ENCODE peak calls at places on chromosome 9, in eight cellular contexts. One of them, this sample, is unnamed.

GRCh38 chr9:92029553-92029952 is 79.5 kb upstream of the ROR2 start:
- DNase-seq in stimulated activated CD4-positive, alpha-beta T cell treated with anti-CD3 and anti-CD28 coated beads, TNF-alpha, amount 100 ng/mL, for 24 hours: no peak
- DNase-seq in SHP77: no peak
- DNase-seq in astrocyte of the cerebellum: no peak
- DNase-seq in fibroblast of pulmonary artery: no peak
- DNase-seq in glutamatergic neuron: no peak
- DNase-seq in GM23248: peak; percentile 28
- DNase-seq in Panc1: no peak
- DNase-seq in this sample: no peak

GRCh38 chr9:91060520-91061343 is 259.1 kb downstream of the SYK start:
- DNase-seq in stimulated activated CD4-positive, alpha-beta T cell treated with anti-CD3 and anti-CD28 coated beads, TNF-alpha, amount 100 ng/mL, for 24 hours: no peak
- DNase-seq in Panc1: peak; percentile 78
- DNase-seq in glutamatergic neuron: no peak
- DNase-seq in SHP77: no peak
- DNase-seq in astrocyte of the cerebellum: peak; percentile 99
- DNase-seq in GM23248: peak; percentile 97
- DNase-seq in fibroblast of pulmonary artery: peak; percentile 99
- DNase-seq in this sample: peak; percentile 87

GRCh38 chr9:113673726-113674125 is 202.4 kb upstream of the ZNF618 start:
- DNase-seq in Panc1: no peak
- DNase-seq in fibroblast of pulmonary artery: peak; percentile 38
- DNase-seq in glutamatergic neuron: peak; percentile 43
- DNase-seq in astrocyte of the cerebellum: no peak
- DNase-seq in stimulated activated CD4-positive, alpha-beta T cell treated with anti-CD3 and anti-CD28 coated beads, TNF-alpha, amount 100 ng/mL, for 24 hours: no peak
- DNase-seq in GM23248: peak; percentile 48
- DNase-seq in SHP77: no peak
- DNase-seq in this sample: no peak

GRCh38 chr9:89496645-89497044 is 1.3 kb downstream of the SEMA4D start:
- DNase-seq in fibroblast of pulmonary artery: no peak
- DNase-seq in stimulated activated CD4-positive, alpha-beta T cell treated with anti-CD3 and anti-CD28 coated beads, TNF-alpha, amount 100 ng/mL, for 24 hours: no peak
- DNase-seq in Panc1: no peak
- DNase-seq in SHP77: no peak
- DNase-seq in glutamatergic neuron: no peak
- DNase-seq in astrocyte of the cerebellum: no peak
- DNase-seq in GM23248: no peak
- DNase-seq in this sample: no peak

GRCh38 chr9:121440265-121440664 is 59.4 kb downstream of the GGTA1 start:
- DNase-seq in fibroblast of pulmonary artery: peak; percentile 48
- DNase-seq in SHP77: peak; percentile 4
- DNase-seq in astrocyte of the cerebellum: no peak
- DNase-seq in Panc1: no peak
- DNase-seq in GM23248: peak; percentile 26
- DNase-seq in glutamatergic neuron: no peak
- DNase-seq in stimulated activated CD4-positive, alpha-beta T cell treated with anti-CD3 and anti-CD28 coated beads, TNF-alpha, amount 100 ng/mL, for 24 hours: no peak
- DNase-seq in this sample: no peak

GRCh38 chr9:121427899-121428298 is 57.8 kb upstream of the STOM start:
- DNase-seq in stimulated activated CD4-positive, alpha-beta T cell treated with anti-CD3 and anti-CD28 coated beads, TNF-alpha, amount 100 ng/mL, for 24 hours: no peak
- DNase-seq in fibroblast of pulmonary artery: no peak
- DNase-seq in astrocyte of the cerebellum: no peak
- DNase-seq in SHP77: no peak
- DNase-seq in Panc1: no peak
- DNase-seq in GM23248: no peak
- DNase-seq in glutamatergic neuron: no peak
- DNase-seq in this sample: no peak

GRCh38 chr9:133844876-133845658 is 106.9 kb upstream of the SARDH start:
- DNase-seq in stimulated activated CD4-positive, alpha-beta T cell treated with anti-CD3 and anti-CD28 coated beads, TNF-alpha, amount 100 ng/mL, for 24 hours: no peak
- DNase-seq in SHP77: peak; percentile 82
- DNase-seq in astrocyte of the cerebellum: no peak
- DNase-seq in GM23248: no peak
- DNase-seq in glutamatergic neuron: no peak
- DNase-seq in fibroblast of pulmonary artery: peak; percentile 82
- DNase-seq in Panc1: no peak
- DNase-seq in this sample: no peak

GRCh38 chr9:89850633-89851325 is 246.0 kb downstream of the GADD45G start:
- DNase-seq in SHP77: peak; percentile 76
- DNase-seq in astrocyte of the cerebellum: peak; percentile 9
- DNase-seq in fibroblast of pulmonary artery: peak; percentile 4
- DNase-seq in GM23248: peak; percentile 91
- DNase-seq in stimulated activated CD4-positive, alpha-beta T cell treated with anti-CD3 and anti-CD28 coated beads, TNF-alpha, amount 100 ng/mL, for 24 hours: no peak
- DNase-seq in Panc1: no peak
- DNase-seq in glutamatergic neuron: no peak
- DNase-seq in this sample: no peak

GRCh38 chr9:70085241-70085640 is 41.6 kb downstream of the MAMDC2 start:
- DNase-seq in fibroblast of pulmonary artery: peak; percentile 75
- DNase-seq in glutamatergic neuron: no peak
- DNase-seq in GM23248: peak; percentile 44
- DNase-seq in Panc1: no peak
- DNase-seq in SHP77: no peak
- DNase-seq in astrocyte of the cerebellum: peak; percentile 47
- DNase-seq in stimulated activated CD4-positive, alpha-beta T cell treated with anti-CD3 and anti-CD28 coated beads, TNF-alpha, amount 100 ng/mL, for 24 hours: no peak
- DNase-seq in this sample: no peak

GRCh38 chr9:18935521-18935920 is 97.5 kb downstream of the SAXO1 start:
- DNase-seq in stimulated activated CD4-positive, alpha-beta T cell treated with anti-CD3 and anti-CD28 coated beads, TNF-alpha, amount 100 ng/mL, for 24 hours: no peak
- DNase-seq in Panc1: no peak
- DNase-seq in astrocyte of the cerebellum: no peak
- DNase-seq in fibroblast of pulmonary artery: no peak
- DNase-seq in SHP77: no peak
- DNase-seq in GM23248: peak; percentile 32
- DNase-seq in glutamatergic neuron: no peak
- DNase-seq in this sample: no peak

GRCh38 chr9:113160571-113160970 is 9.8 kb downstream of the SLC31A2 start:
- DNase-seq in stimulated activated CD4-positive, alpha-beta T cell treated with anti-CD3 and anti-CD28 coated beads, TNF-alpha, amount 100 ng/mL, for 24 hours: no peak
- DNase-seq in GM23248: no peak
- DNase-seq in Panc1: no peak
- DNase-seq in SHP77: no peak
- DNase-seq in astrocyte of the cerebellum: no peak
- DNase-seq in fibroblast of pulmonary artery: no peak
- DNase-seq in glutamatergic neuron: no peak
- DNase-seq in this sample: no peak

GRCh38 chr9:89677696-89678393 is 73.0 kb downstream of the GADD45G start:
- DNase-seq in astrocyte of the cerebellum: no peak
- DNase-seq in Panc1: no peak
- DNase-seq in SHP77: peak; percentile 71
- DNase-seq in fibroblast of pulmonary artery: peak; percentile 16
- DNase-seq in GM23248: no peak
- DNase-seq in stimulated activated CD4-positive, alpha-beta T cell treated with anti-CD3 and anti-CD28 coated beads, TNF-alpha, amount 100 ng/mL, for 24 hours: no peak
- DNase-seq in glutamatergic neuron: no peak
- DNase-seq in this sample: no peak

GRCh38 chr9:90142580-90142979 is 500.0 kb downstream of the DIRAS2 start:
- DNase-seq in astrocyte of the cerebellum: peak; percentile 6
- DNase-seq in fibroblast of pulmonary artery: peak; percentile 53
- DNase-seq in glutamatergic neuron: peak; percentile 53
- DNase-seq in GM23248: peak; percentile 59
- DNase-seq in Panc1: no peak
- DNase-seq in stimulated activated CD4-positive, alpha-beta T cell treated with anti-CD3 and anti-CD28 coated beads, TNF-alpha, amount 100 ng/mL, for 24 hours: peak; percentile 31
- DNase-seq in SHP77: peak; percentile 83
- DNase-seq in this sample: peak; percentile 26

GRCh38 chr9:35748239-35748857 is 680 bp downstream of the GBA2 start:
- DNase-seq in astrocyte of the cerebellum: no peak
- DNase-seq in GM23248: peak; percentile 49
- DNase-seq in stimulated activated CD4-positive, alpha-beta T cell treated with anti-CD3 and anti-CD28 coated beads, TNF-alpha, amount 100 ng/mL, for 24 hours: no peak
- DNase-seq in SHP77: no peak
- DNase-seq in Panc1: no peak
- DNase-seq in glutamatergic neuron: no peak
- DNase-seq in fibroblast of pulmonary artery: no peak
- DNase-seq in this sample: no peak

GRCh38 chr9:13383216-13383615 is 103.7 kb upstream of the MPDZ start:
- DNase-seq in stimulated activated CD4-positive, alpha-beta T cell treated with anti-CD3 and anti-CD28 coated beads, TNF-alpha, amount 100 ng/mL, for 24 hours: no peak
- DNase-seq in glutamatergic neuron: no peak
- DNase-seq in SHP77: no peak
- DNase-seq in astrocyte of the cerebellum: no peak
- DNase-seq in fibroblast of pulmonary artery: no peak
- DNase-seq in GM23248: no peak
- DNase-seq in Panc1: no peak
- DNase-seq in this sample: no peak

GRCh38 chr9:463455-464125 is 248.9 kb downstream of the DOCK8 start:
- DNase-seq in fibroblast of pulmonary artery: no peak
- DNase-seq in stimulated activated CD4-positive, alpha-beta T cell treated with anti-CD3 and anti-CD28 coated beads, TNF-alpha, amount 100 ng/mL, for 24 hours: no peak
- DNase-seq in glutamatergic neuron: no peak
- DNase-seq in SHP77: no peak
- DNase-seq in GM23248: no peak
- DNase-seq in Panc1: no peak
- DNase-seq in astrocyte of the cerebellum: no peak
- DNase-seq in this sample: peak; percentile 98

GRCh38 chr9:33919276-33919897 is 102.4 kb downstream of the UBE2R2 start:
- DNase-seq in fibroblast of pulmonary artery: no peak
- DNase-seq in glutamatergic neuron: no peak
- DNase-seq in astrocyte of the cerebellum: no peak
- DNase-seq in SHP77: no peak
- DNase-seq in Panc1: no peak
- DNase-seq in stimulated activated CD4-positive, alpha-beta T cell treated with anti-CD3 and anti-CD28 coated beads, TNF-alpha, amount 100 ng/mL, for 24 hours: no peak
- DNase-seq in GM23248: no peak
- DNase-seq in this sample: no peak

GRCh38 chr9:89519393-89519805 is 21.5 kb upstream of the SEMA4D start:
- DNase-seq in GM23248: peak; percentile 21
- DNase-seq in SHP77: no peak
- DNase-seq in fibroblast of pulmonary artery: peak; percentile 35
- DNase-seq in stimulated activated CD4-positive, alpha-beta T cell treated with anti-CD3 and anti-CD28 coated beads, TNF-alpha, amount 100 ng/mL, for 24 hours: no peak
- DNase-seq in Panc1: no peak
- DNase-seq in glutamatergic neuron: no peak
- DNase-seq in astrocyte of the cerebellum: no peak
- DNase-seq in this sample: peak; percentile 29

GRCh38 chr9:6829027-6829426 is 71.3 kb downstream of the KDM4C start:
- DNase-seq in GM23248: peak; percentile 45
- DNase-seq in SHP77: no peak
- DNase-seq in Panc1: no peak
- DNase-seq in fibroblast of pulmonary artery: peak; percentile 13
- DNase-seq in stimulated activated CD4-positive, alpha-beta T cell treated with anti-CD3 and anti-CD28 coated beads, TNF-alpha, amount 100 ng/mL, for 24 hours: no peak
- DNase-seq in astrocyte of the cerebellum: no peak
- DNase-seq in glutamatergic neuron: no peak
- DNase-seq in this sample: no peak

GRCh38 chr9:100466171-100466827 is 6.7 kb upstream of the TMEFF1 start:
- DNase-seq in SHP77: no peak
- DNase-seq in Panc1: no peak
- DNase-seq in fibroblast of pulmonary artery: no peak
- DNase-seq in stimulated activated CD4-positive, alpha-beta T cell treated with anti-CD3 and anti-CD28 coated beads, TNF-alpha, amount 100 ng/mL, for 24 hours: no peak
- DNase-seq in GM23248: no peak
- DNase-seq in astrocyte of the cerebellum: no peak
- DNase-seq in glutamatergic neuron: no peak
- DNase-seq in this sample: no peak

GRCh38 chr9:100600511-100601079 is 22.7 kb downstream of the CAVIN4 start:
- DNase-seq in fibroblast of pulmonary artery: no peak
- DNase-seq in glutamatergic neuron: no peak
- DNase-seq in GM23248: no peak
- DNase-seq in stimulated activated CD4-positive, alpha-beta T cell treated with anti-CD3 and anti-CD28 coated beads, TNF-alpha, amount 100 ng/mL, for 24 hours: no peak
- DNase-seq in Panc1: no peak
- DNase-seq in SHP77: no peak
- DNase-seq in astrocyte of the cerebellum: no peak
- DNase-seq in this sample: no peak

GRCh38 chr9:3118081-3118480 is 274.2 kb upstream of the PUM3 start:
- DNase-seq in Panc1: no peak
- DNase-seq in astrocyte of the cerebellum: no peak
- DNase-seq in stimulated activated CD4-positive, alpha-beta T cell treated with anti-CD3 and anti-CD28 coated beads, TNF-alpha, amount 100 ng/mL, for 24 hours: no peak
- DNase-seq in GM23248: no peak
- DNase-seq in fibroblast of pulmonary artery: no peak
- DNase-seq in SHP77: no peak
- DNase-seq in glutamatergic neuron: no peak
- DNase-seq in this sample: no peak

GRCh38 chr9:108634164-108634563 is 221.6 kb downstream of the ACTL7B start:
- DNase-seq in astrocyte of the cerebellum: no peak
- DNase-seq in fibroblast of pulmonary artery: peak; percentile 18
- DNase-seq in SHP77: no peak
- DNase-seq in GM23248: peak; percentile 83
- DNase-seq in stimulated activated CD4-positive, alpha-beta T cell treated with anti-CD3 and anti-CD28 coated beads, TNF-alpha, amount 100 ng/mL, for 24 hours: no peak
- DNase-seq in Panc1: no peak
- DNase-seq in glutamatergic neuron: no peak
- DNase-seq in this sample: peak; percentile 19

GRCh38 chr9:72828281-72828731 is 124.5 kb downstream of the ALDH1A1 start:
- DNase-seq in GM23248: peak; percentile 11
- DNase-seq in stimulated activated CD4-positive, alpha-beta T cell treated with anti-CD3 and anti-CD28 coated beads, TNF-alpha, amount 100 ng/mL, for 24 hours: no peak
- DNase-seq in Panc1: no peak
- DNase-seq in astrocyte of the cerebellum: peak; percentile 5
- DNase-seq in fibroblast of pulmonary artery: no peak
- DNase-seq in glutamatergic neuron: no peak
- DNase-seq in SHP77: no peak
- DNase-seq in this sample: peak; percentile 77

GRCh38 chr9:130426883-130427282 is 17.9 kb upstream of the ASS1 start:
- DNase-seq in astrocyte of the cerebellum: peak; percentile 32
- DNase-seq in Panc1: no peak
- DNase-seq in fibroblast of pulmonary artery: peak; percentile 43
- DNase-seq in SHP77: no peak
- DNase-seq in GM23248: peak; percentile 94
- DNase-seq in stimulated activated CD4-positive, alpha-beta T cell treated with anti-CD3 and anti-CD28 coated beads, TNF-alpha, amount 100 ng/mL, for 24 hours: no peak
- DNase-seq in glutamatergic neuron: peak; percentile 75
- DNase-seq in this sample: no peak

GRCh38 chr9:131656356-131657030 is 83.4 kb downstream of the RAPGEF1 start:
- DNase-seq in fibroblast of pulmonary artery: no peak
- DNase-seq in GM23248: no peak
- DNase-seq in astrocyte of the cerebellum: no peak
- DNase-seq in stimulated activated CD4-positive, alpha-beta T cell treated with anti-CD3 and anti-CD28 coated beads, TNF-alpha, amount 100 ng/mL, for 24 hours: peak; percentile 42
- DNase-seq in SHP77: no peak
- DNase-seq in glutamatergic neuron: no peak
- DNase-seq in Panc1: no peak
- DNase-seq in this sample: no peak

GRCh38 chr9:107684224-107684623 is 194.7 kb upstream of the KLF4 start:
- DNase-seq in GM23248: peak; percentile 67
- DNase-seq in fibroblast of pulmonary artery: peak; percentile 43
- DNase-seq in SHP77: no peak
- DNase-seq in glutamatergic neuron: no peak
- DNase-seq in stimulated activated CD4-positive, alpha-beta T cell treated with anti-CD3 and anti-CD28 coated beads, TNF-alpha, amount 100 ng/mL, for 24 hours: no peak
- DNase-seq in astrocyte of the cerebellum: no peak
- DNase-seq in Panc1: no peak
- DNase-seq in this sample: no peak

GRCh38 chr9:94922098-94922607 is 195.7 kb downstream of the AOPEP start:
- DNase-seq in stimulated activated CD4-positive, alpha-beta T cell treated with anti-CD3 and anti-CD28 coated beads, TNF-alpha, amount 100 ng/mL, for 24 hours: no peak
- DNase-seq in Panc1: no peak
- DNase-seq in GM23248: peak; percentile 95
- DNase-seq in fibroblast of pulmonary artery: peak; percentile 96
- DNase-seq in astrocyte of the cerebellum: peak; percentile 94
- DNase-seq in glutamatergic neuron: no peak
- DNase-seq in SHP77: no peak
- DNase-seq in this sample: peak; percentile 76

GRCh38 chr9:69981686-69982450 is 61.8 kb upstream of the MAMDC2 start:
- DNase-seq in astrocyte of the cerebellum: no peak
- DNase-seq in glutamatergic neuron: no peak
- DNase-seq in SHP77: no peak
- DNase-seq in Panc1: no peak
- DNase-seq in fibroblast of pulmonary artery: peak; percentile 71
- DNase-seq in GM23248: peak; percentile 52
- DNase-seq in stimulated activated CD4-positive, alpha-beta T cell treated with anti-CD3 and anti-CD28 coated beads, TNF-alpha, amount 100 ng/mL, for 24 hours: no peak
- DNase-seq in this sample: no peak

GRCh38 chr9:108278341-108278740 is 577.4 kb downstream of the ACTL7B start:
- DNase-seq in stimulated activated CD4-positive, alpha-beta T cell treated with anti-CD3 and anti-CD28 coated beads, TNF-alpha, amount 100 ng/mL, for 24 hours: no peak
- DNase-seq in fibroblast of pulmonary artery: no peak
- DNase-seq in glutamatergic neuron: no peak
- DNase-seq in GM23248: no peak
- DNase-seq in SHP77: no peak
- DNase-seq in Panc1: no peak
- DNase-seq in astrocyte of the cerebellum: no peak
- DNase-seq in this sample: no peak

GRCh38 chr9:29285818-29286217 is 1712.5 kb upstream of the C9orf72 start:
- DNase-seq in astrocyte of the cerebellum: no peak
- DNase-seq in Panc1: no peak
- DNase-seq in stimulated activated CD4-positive, alpha-beta T cell treated with anti-CD3 and anti-CD28 coated beads, TNF-alpha, amount 100 ng/mL, for 24 hours: no peak
- DNase-seq in SHP77: no peak
- DNase-seq in fibroblast of pulmonary artery: peak; percentile 39
- DNase-seq in GM23248: no peak
- DNase-seq in glutamatergic neuron: no peak
- DNase-seq in this sample: no peak

GRCh38 chr9:20872340-20872977 is 159.0 kb downstream of the HACD4 start:
- DNase-seq in astrocyte of the cerebellum: peak; percentile 88
- DNase-seq in GM23248: peak; percentile 79
- DNase-seq in fibroblast of pulmonary artery: peak; percentile 73
- DNase-seq in glutamatergic neuron: no peak
- DNase-seq in stimulated activated CD4-positive, alpha-beta T cell treated with anti-CD3 and anti-CD28 coated beads, TNF-alpha, amount 100 ng/mL, for 24 hours: no peak
- DNase-seq in SHP77: no peak
- DNase-seq in Panc1: no peak
- DNase-seq in this sample: no peak

GRCh38 chr9:132794730-132795380 is 83.2 kb downstream of the AK8 start:
- DNase-seq in Panc1: no peak
- DNase-seq in glutamatergic neuron: no peak
- DNase-seq in fibroblast of pulmonary artery: no peak
- DNase-seq in stimulated activated CD4-positive, alpha-beta T cell treated with anti-CD3 and anti-CD28 coated beads, TNF-alpha, amount 100 ng/mL, for 24 hours: no peak
- DNase-seq in astrocyte of the cerebellum: no peak
- DNase-seq in SHP77: no peak
- DNase-seq in GM23248: no peak
- DNase-seq in this sample: no peak

GRCh38 chr9:37503736-37504135 is 18.0 kb downstream of the POLR1E start:
- DNase-seq in SHP77: no peak
- DNase-seq in glutamatergic neuron: no peak
- DNase-seq in stimulated activated CD4-positive, alpha-beta T cell treated with anti-CD3 and anti-CD28 coated beads, TNF-alpha, amount 100 ng/mL, for 24 hours: no peak
- DNase-seq in fibroblast of pulmonary artery: no peak
- DNase-seq in GM23248: peak; percentile 17
- DNase-seq in Panc1: no peak
- DNase-seq in astrocyte of the cerebellum: no peak
- DNase-seq in this sample: no peak

This sample was measured in Caki2.